ENCODE peak calls at places on chromosomes 3 and 15, in nine cellular contexts. One of them, this sample, is unnamed.

GRCh38 chr3:197501879-197502620 is 53.7 kb downstream of the BDH1 start:
- DNase-seq in AG04450: no peak
- DNase-seq in amniotic stem cell: no peak
- DNase-seq in D341Med: peak
- DNase-seq in Daoy: peak
- DNase-seq in HEK293T: peak
- DNase-seq in WERI-Rb-1: peak
- DNase-seq in skeletal muscle cell: no peak
- DNase-seq in effector memory CD4-positive, alpha-beta T cell: no peak
- DNase-seq in this sample: peak

GRCh38 chr3:47001731-47002489 is 22.4 kb downstream of the NBEAL2 start:
- DNase-seq in AG04450: no peak
- DNase-seq in amniotic stem cell: no peak
- DNase-seq in D341Med: no peak
- DNase-seq in Daoy: no peak
- DNase-seq in HEK293T: no peak
- DNase-seq in WERI-Rb-1: no peak
- DNase-seq in skeletal muscle cell: no peak
- DNase-seq in effector memory CD4-positive, alpha-beta T cell: no peak
- DNase-seq in this sample: no peak

GRCh38 chr3:4570840-4571621 is 77.9 kb downstream of the ITPR1 start:
- DNase-seq in AG04450: no peak
- DNase-seq in amniotic stem cell: no peak
- DNase-seq in D341Med: no peak
- DNase-seq in Daoy: no peak
- DNase-seq in HEK293T: no peak
- DNase-seq in WERI-Rb-1: no peak
- DNase-seq in skeletal muscle cell: no peak
- DNase-seq in effector memory CD4-positive, alpha-beta T cell: no peak
- DNase-seq in this sample: peak

GRCh38 chr15:89383635-89384604 is 49.3 kb upstream of the POLG start:
- DNase-seq in AG04450: no peak
- DNase-seq in amniotic stem cell: no peak
- DNase-seq in D341Med: peak
- DNase-seq in Daoy: peak
- DNase-seq in HEK293T: peak
- DNase-seq in WERI-Rb-1: peak
- DNase-seq in skeletal muscle cell: peak
- DNase-seq in effector memory CD4-positive, alpha-beta T cell: no peak
- DNase-seq in this sample: no peak

GRCh38 chr15:77474987-77475385 is 54.3 kb downstream of the HMG20A start:
- DNase-seq in AG04450: no peak
- DNase-seq in amniotic stem cell: no peak
- DNase-seq in D341Med: peak
- DNase-seq in Daoy: no peak
- DNase-seq in HEK293T: no peak
- DNase-seq in WERI-Rb-1: peak
- DNase-seq in skeletal muscle cell: no peak
- DNase-seq in effector memory CD4-positive, alpha-beta T cell: no peak
- DNase-seq in this sample: no peak

GRCh38 chr15:67033521-67033920 is 31.9 kb upstream of the SMAD3 start:
- DNase-seq in AG04450: no peak
- DNase-seq in amniotic stem cell: no peak
- DNase-seq in D341Med: no peak
- DNase-seq in Daoy: no peak
- DNase-seq in HEK293T: no peak
- DNase-seq in WERI-Rb-1: peak
- DNase-seq in skeletal muscle cell: no peak
- DNase-seq in effector memory CD4-positive, alpha-beta T cell: no peak
- DNase-seq in this sample: no peak

GRCh38 chr3:158918008-158918407 is 116.2 kb downstream of the MFSD1 start:
- DNase-seq in AG04450: no peak
- DNase-seq in amniotic stem cell: peak
- DNase-seq in D341Med: peak
- DNase-seq in Daoy: peak
- DNase-seq in HEK293T: peak
- DNase-seq in WERI-Rb-1: peak
- DNase-seq in skeletal muscle cell: peak
- DNase-seq in effector memory CD4-positive, alpha-beta T cell: no peak
- DNase-seq in this sample: peak

GRCh38 chr3:184636774-184637316 is 75.0 kb downstream of the MAGEF1 start:
- DNase-seq in AG04450: peak
- DNase-seq in amniotic stem cell: peak
- DNase-seq in D341Med: no peak
- DNase-seq in Daoy: peak
- DNase-seq in HEK293T: no peak
- DNase-seq in WERI-Rb-1: no peak
- DNase-seq in skeletal muscle cell: peak
- DNase-seq in effector memory CD4-positive, alpha-beta T cell: no peak
- DNase-seq in this sample: no peak

GRCh38 chr15:60536314-60536713 is 57.4 kb upstream of the ICE2 start:
- DNase-seq in AG04450: no peak
- DNase-seq in amniotic stem cell: no peak
- DNase-seq in D341Med: peak
- DNase-seq in Daoy: no peak
- DNase-seq in HEK293T: no peak
- DNase-seq in WERI-Rb-1: no peak
- DNase-seq in skeletal muscle cell: no peak
- DNase-seq in effector memory CD4-positive, alpha-beta T cell: no peak
- DNase-seq in this sample: no peak

GRCh38 chr3:114221881-114222264 is 15.5 kb downstream of the ZNF80 start:
- DNase-seq in AG04450: no peak
- DNase-seq in amniotic stem cell: no peak
- DNase-seq in D341Med: no peak
- DNase-seq in Daoy: no peak
- DNase-seq in HEK293T: no peak
- DNase-seq in WERI-Rb-1: no peak
- DNase-seq in skeletal muscle cell: no peak
- DNase-seq in effector memory CD4-positive, alpha-beta T cell: no peak
- DNase-seq in this sample: no peak

GRCh38 chr3:105277656-105278055 is 89.1 kb upstream of the ALCAM start:
- DNase-seq in AG04450: no peak
- DNase-seq in amniotic stem cell: no peak
- DNase-seq in D341Med: no peak
- DNase-seq in Daoy: no peak
- DNase-seq in HEK293T: no peak
- DNase-seq in WERI-Rb-1: no peak
- DNase-seq in skeletal muscle cell: peak
- DNase-seq in effector memory CD4-positive, alpha-beta T cell: no peak
- DNase-seq in this sample: no peak

GRCh38 chr3:72058493-72059081 is 273.6 kb upstream of the PROK2 start:
- DNase-seq in AG04450: no peak
- DNase-seq in amniotic stem cell: no peak
- DNase-seq in D341Med: peak
- DNase-seq in Daoy: no peak
- DNase-seq in HEK293T: no peak
- DNase-seq in WERI-Rb-1: peak
- DNase-seq in skeletal muscle cell: no peak
- DNase-seq in effector memory CD4-positive, alpha-beta T cell: no peak
- DNase-seq in this sample: no peak

GRCh38 chr15:34969340-34970097 is at the start of gene AQR:
- DNase-seq in AG04450: peak
- DNase-seq in amniotic stem cell: peak
- DNase-seq in D341Med: peak
- DNase-seq in Daoy: peak
- DNase-seq in HEK293T: peak
- DNase-seq in WERI-Rb-1: peak
- DNase-seq in skeletal muscle cell: peak
- DNase-seq in effector memory CD4-positive, alpha-beta T cell: peak
- DNase-seq in this sample: peak

GRCh38 chr3:43017038-43017437 is 37.9 kb downstream of the GASK1A start:
- DNase-seq in AG04450: no peak
- DNase-seq in amniotic stem cell: no peak
- DNase-seq in D341Med: no peak
- DNase-seq in Daoy: no peak
- DNase-seq in HEK293T: no peak
- DNase-seq in WERI-Rb-1: no peak
- DNase-seq in skeletal muscle cell: no peak
- DNase-seq in effector memory CD4-positive, alpha-beta T cell: no peak
- DNase-seq in this sample: no peak

GRCh38 chr3:98902341-98902740 is 846 bp upstream of the DCBLD2 start:
- DNase-seq in AG04450: no peak
- DNase-seq in amniotic stem cell: no peak
- DNase-seq in D341Med: no peak
- DNase-seq in Daoy: no peak
- DNase-seq in HEK293T: no peak
- DNase-seq in WERI-Rb-1: no peak
- DNase-seq in skeletal muscle cell: no peak
- DNase-seq in effector memory CD4-positive, alpha-beta T cell: no peak
- DNase-seq in this sample: no peak

GRCh38 chr3:53045784-53046170 is at the start of gene SFMBT1:
- DNase-seq in AG04450: no peak
- DNase-seq in amniotic stem cell: peak
- DNase-seq in D341Med: peak
- DNase-seq in Daoy: peak
- DNase-seq in HEK293T: peak
- DNase-seq in WERI-Rb-1: peak
- DNase-seq in skeletal muscle cell: no peak
- DNase-seq in effector memory CD4-positive, alpha-beta T cell: peak
- DNase-seq in this sample: peak

GRCh38 chr3:149512073-149512782 is 37.7 kb downstream of the TM4SF4 start:
- DNase-seq in AG04450: no peak
- DNase-seq in amniotic stem cell: no peak
- DNase-seq in D341Med: peak
- DNase-seq in Daoy: peak
- DNase-seq in HEK293T: peak
- DNase-seq in WERI-Rb-1: peak
- DNase-seq in skeletal muscle cell: no peak
- DNase-seq in effector memory CD4-positive, alpha-beta T cell: no peak
- DNase-seq in this sample: peak

GRCh38 chr3:72559377-72559776 is 288.9 kb downstream of the SHQ1 start:
- DNase-seq in AG04450: no peak
- DNase-seq in amniotic stem cell: no peak
- DNase-seq in D341Med: no peak
- DNase-seq in Daoy: no peak
- DNase-seq in HEK293T: no peak
- DNase-seq in WERI-Rb-1: no peak
- DNase-seq in skeletal muscle cell: no peak
- DNase-seq in effector memory CD4-positive, alpha-beta T cell: no peak
- DNase-seq in this sample: no peak

GRCh38 chr15:43903864-43904290 is 77.1 kb downstream of the WDR76 start:
- DNase-seq in AG04450: peak
- DNase-seq in amniotic stem cell: peak
- DNase-seq in D341Med: peak
- DNase-seq in Daoy: peak
- DNase-seq in HEK293T: peak
- DNase-seq in WERI-Rb-1: peak
- DNase-seq in skeletal muscle cell: no peak
- DNase-seq in effector memory CD4-positive, alpha-beta T cell: peak
- DNase-seq in this sample: peak

GRCh38 chr3:72397586-72397985 is 450.7 kb downstream of the SHQ1 start:
- DNase-seq in AG04450: no peak
- DNase-seq in amniotic stem cell: no peak
- DNase-seq in D341Med: no peak
- DNase-seq in Daoy: no peak
- DNase-seq in HEK293T: no peak
- DNase-seq in WERI-Rb-1: no peak
- DNase-seq in skeletal muscle cell: no peak
- DNase-seq in effector memory CD4-positive, alpha-beta T cell: no peak
- DNase-seq in this sample: no peak

GRCh38 chr3:171219258-171219657 is 192.7 kb upstream of the SLC2A2 start:
- DNase-seq in AG04450: no peak
- DNase-seq in amniotic stem cell: no peak
- DNase-seq in D341Med: no peak
- DNase-seq in Daoy: no peak
- DNase-seq in HEK293T: no peak
- DNase-seq in WERI-Rb-1: no peak
- DNase-seq in skeletal muscle cell: no peak
- DNase-seq in effector memory CD4-positive, alpha-beta T cell: no peak
- DNase-seq in this sample: no peak

GRCh38 chr3:13518516-13519351 is 30.2 kb upstream of the FBLN2 start:
- DNase-seq in AG04450: no peak
- DNase-seq in amniotic stem cell: no peak
- DNase-seq in D341Med: no peak
- DNase-seq in Daoy: peak
- DNase-seq in HEK293T: no peak
- DNase-seq in WERI-Rb-1: no peak
- DNase-seq in skeletal muscle cell: no peak
- DNase-seq in effector memory CD4-positive, alpha-beta T cell: no peak
- DNase-seq in this sample: no peak

GRCh38 chr15:67242665-67243064 is 11.8 kb downstream of the AAGAB start:
- DNase-seq in AG04450: no peak
- DNase-seq in amniotic stem cell: no peak
- DNase-seq in D341Med: no peak
- DNase-seq in Daoy: no peak
- DNase-seq in HEK293T: no peak
- DNase-seq in WERI-Rb-1: no peak
- DNase-seq in skeletal muscle cell: no peak
- DNase-seq in effector memory CD4-positive, alpha-beta T cell: no peak
- DNase-seq in this sample: no peak

GRCh38 chr3:170531557-170532335 is 54.1 kb downstream of the SLC7A14 start:
- DNase-seq in AG04450: no peak
- DNase-seq in amniotic stem cell: no peak
- DNase-seq in D341Med: peak
- DNase-seq in Daoy: no peak
- DNase-seq in HEK293T: no peak
- DNase-seq in WERI-Rb-1: no peak
- DNase-seq in skeletal muscle cell: peak
- DNase-seq in effector memory CD4-positive, alpha-beta T cell: no peak
- DNase-seq in this sample: no peak